ENCODE peak calls at places on chromosome 6, in eight cellular contexts. A is fibroblast of mammary gland, K is colonic mucosa, S is left ventricle myocardium inferior, H is HCT116, Q is breast epithelium, V is astrocyte of the cerebellum, I is tibial artery. F is an unnamed sample.

GRCh38 chr6:105849741-105850140 is 236.4 kb upstream of the PRDM1 start:
- DNase-seq in S (no peak), H (no peak), A (peak; percentile 47), Q (no peak), I (no peak), V (no peak), K (no peak), F (peak; percentile 15)

GRCh38 chr6:22025468-22026159 is 271.2 kb downstream of the PRL start:
- DNase-seq in A (peak; percentile 64), S (no peak), Q (no peak), K (no peak), I (no peak), V (peak; percentile 58), H (no peak), F (peak; percentile 60)

GRCh38 chr6:46704562-46704961 is 16.9 kb downstream of the TDRD6 start:
- DNase-seq in H (peak; percentile 44), S (no peak), V (peak; percentile 13), Q (no peak), K (no peak), I (no peak), A (peak; percentile 43), F (peak; percentile 5)

GRCh38 chr6:79949235-79949634 is 1.9 kb upstream of the ELOVL4 start:
- DNase-seq in I (no peak), K (peak; percentile 64), A (peak; percentile 79), V (peak; percentile 62), Q (no peak), H (peak; percentile 85), S (no peak), F (peak; percentile 72)

GRCh38 chr6:131060311-131060710 is 2.7 kb downstream of the EPB41L2 start:
- DNase-seq in I (no peak), A (peak; percentile 48), S (no peak), H (no peak), Q (no peak), K (no peak), V (peak; percentile 24), F (peak; percentile 69)

GRCh38 chr6:133341607-133342158 is 100.5 kb downstream of the EYA4 start:
- DNase-seq in A (no peak), I (no peak), V (peak; percentile 11), H (no peak), S (no peak), Q (no peak), K (no peak), F (peak; percentile 3)

GRCh38 chr6:47391675-47392074 is 82.0 kb upstream of the TNFRSF21 start:
- DNase-seq in A (no peak), Q (no peak), V (no peak), S (no peak), K (no peak), I (no peak), H (no peak), F (no peak)

GRCh38 chr6:80962382-80962781 is 790.1 kb downstream of the TENT5A start:
- DNase-seq in Q (no peak), S (no peak), H (no peak), I (no peak), K (no peak), A (no peak), V (no peak), F (no peak)

GRCh38 chr6:169073311-169073710 is 180.3 kb downstream of the THBS2 start:
- DNase-seq in Q (no peak), A (peak; percentile 54), I (no peak), S (no peak), V (peak; percentile 79), K (no peak), H (no peak), F (peak; percentile 97)

GRCh38 chr6:109690373-109690739 is 646 bp downstream of the AK9 start:
- DNase-seq in H (no peak), K (peak; percentile 84), Q (peak; percentile 55), S (peak; percentile 41), V (no peak), A (no peak), I (peak; percentile 74), F (no peak)

GRCh38 chr6:125307964-125308615 is 6.3 kb upstream of the HDDC2 start:
- DNase-seq in A (no peak), I (no peak), K (no peak), Q (no peak), S (no peak), H (no peak), V (no peak), F (no peak)

GRCh38 chr6:15628499-15629131 is 34.2 kb downstream of the DTNBP1 start:
- DNase-seq in S (no peak), V (peak; percentile 84), Q (no peak), A (peak; percentile 88), K (no peak), I (no peak), H (no peak), F (peak; percentile 69)

GRCh38 chr6:92589970-92590369 is 829.4 kb downstream of the EPHA7 start:
- DNase-seq in A (no peak), S (no peak), Q (no peak), V (no peak), K (no peak), I (no peak), H (no peak), F (peak; percentile 12)

GRCh38 chr6:11227698-11228097 is 4.8 kb downstream of the NEDD9 start:
- DNase-seq in A (no peak), S (no peak), H (no peak), K (no peak), Q (no peak), V (no peak), I (no peak), F (no peak)

GRCh38 chr6:32819729-32820128 is 2.9 kb upstream of the HLA-DOB start:
- DNase-seq in Q (no peak), K (no peak), H (peak; percentile 16), S (no peak), V (peak; percentile 27), I (no peak), A (peak; percentile 94), F (peak; percentile 83)

GRCh38 chr6:157762636-157763035 is 60.4 kb upstream of the SNX9 start:
- DNase-seq in I (no peak), V (no peak), A (peak; percentile 47), S (no peak), K (no peak), Q (no peak), H (no peak), F (no peak)

DNA sequence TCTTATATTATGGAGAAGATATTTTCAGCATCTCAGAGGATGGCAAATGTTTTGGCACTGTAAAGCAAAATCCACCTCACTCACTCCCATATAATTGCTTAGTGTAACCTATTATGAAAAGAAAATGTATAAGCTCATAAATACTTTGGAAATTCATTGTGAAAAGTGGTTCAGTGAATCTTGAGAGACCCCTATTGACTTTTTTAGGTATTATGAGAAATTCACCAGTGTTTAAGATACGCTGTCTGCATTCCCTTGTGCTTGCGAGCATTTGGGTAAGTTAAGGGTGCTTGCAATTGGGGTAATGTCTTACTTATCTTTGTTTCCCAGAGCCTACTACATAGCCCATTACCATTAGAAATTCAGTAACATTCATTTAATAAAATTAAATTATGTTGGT is 66.3 kb upstream of the BMP5 start:
- DNase-seq in Q (no peak), S (no peak), H (no peak), A (peak; percentile 28), K (no peak), V (no peak), I (no peak), F (no peak)
- TF ChIP-seq CTCF in Q (no peak), S (peak; percentile 27), H (peak; percentile 15), A (peak; percentile 38), K (no peak), V (peak; percentile 20), I (no peak), F (peak; percentile 13)

GRCh38 chr6:31356216-31356945 is 598 bp downstream of the HLA-B start:
- DNase-seq in K (peak; percentile 48), V (no peak), I (peak; percentile 79), A (no peak), S (peak; percentile 38), Q (no peak), H (no peak), F (peak; percentile 23)

GRCh38 chr6:31355540-31355988 is 1.4 kb downstream of the HLA-B start:
- DNase-seq in K (no peak), V (no peak), H (no peak), Q (no peak), A (no peak), S (no peak), I (no peak), F (no peak)

GRCh38 chr6:31353508-31353907 is 3.5 kb downstream of the HLA-B start:
- DNase-seq in H (no peak), V (no peak), A (no peak), Q (no peak), S (no peak), K (no peak), I (no peak), F (no peak)

GRCh38 chr6:31354248-31354647 is 2.7 kb downstream of the HLA-B start:
- DNase-seq in A (peak; percentile 5), Q (no peak), V (no peak), K (no peak), S (no peak), I (no peak), H (no peak), F (no peak)

GRCh38 chr6:31354788-31355539 is 2.0 kb downstream of the HLA-B start:
- DNase-seq in K (no peak), V (no peak), S (no peak), A (no peak), Q (no peak), H (no peak), I (no peak), F (no peak)
- H3K4me3 ChIP-seq in K (peak overlapping the region; percentile 52), V (no peak overlapping the region), S (peak overlapping the region; percentile 73), A (no peak overlapping the region), Q (peak overlapping the region; percentile 68), H (no peak overlapping the region), I (peak overlapping the region; percentile 77), F (peak overlapping the region; percentile 12)

DNA sequence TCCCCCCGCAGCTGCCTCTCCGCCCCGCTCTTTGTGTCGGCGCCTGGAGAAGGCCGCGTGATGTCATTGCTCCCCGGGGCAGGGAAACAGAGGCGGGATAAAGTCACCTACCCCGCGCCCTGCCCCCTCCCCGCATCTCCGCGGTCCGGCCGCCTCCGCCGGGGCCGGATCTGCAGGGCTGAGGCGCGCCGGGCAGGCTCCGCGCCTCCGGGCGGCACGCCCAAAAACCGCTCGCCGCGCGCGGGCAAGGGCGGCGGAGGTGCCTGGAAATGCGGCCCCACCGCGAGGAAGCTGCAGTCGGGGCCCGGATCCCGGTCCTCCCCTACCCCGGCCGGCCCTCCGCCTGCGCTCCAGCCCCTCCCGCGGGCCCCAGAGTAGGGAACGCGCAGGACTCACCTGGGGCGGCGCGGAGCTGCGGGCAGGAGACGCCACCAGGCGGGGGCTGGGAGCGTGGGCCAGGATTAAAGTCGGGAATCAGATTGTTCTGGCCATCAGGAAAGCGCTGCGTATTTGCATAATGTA is at the start of gene FAXC:
- DNase-seq in V (no peak), K (peak; percentile 47), I (peak; percentile 67), A (no peak), H (peak; percentile 16), Q (no peak), S (no peak), F (peak; percentile 3)
- TF ChIP-seq CTCF in V (peak; percentile 30), K (peak; percentile 16), I (peak; percentile 13), A (peak; percentile 1), H (peak; percentile 14), Q (no peak), S (no peak), F (no peak)

DNA sequence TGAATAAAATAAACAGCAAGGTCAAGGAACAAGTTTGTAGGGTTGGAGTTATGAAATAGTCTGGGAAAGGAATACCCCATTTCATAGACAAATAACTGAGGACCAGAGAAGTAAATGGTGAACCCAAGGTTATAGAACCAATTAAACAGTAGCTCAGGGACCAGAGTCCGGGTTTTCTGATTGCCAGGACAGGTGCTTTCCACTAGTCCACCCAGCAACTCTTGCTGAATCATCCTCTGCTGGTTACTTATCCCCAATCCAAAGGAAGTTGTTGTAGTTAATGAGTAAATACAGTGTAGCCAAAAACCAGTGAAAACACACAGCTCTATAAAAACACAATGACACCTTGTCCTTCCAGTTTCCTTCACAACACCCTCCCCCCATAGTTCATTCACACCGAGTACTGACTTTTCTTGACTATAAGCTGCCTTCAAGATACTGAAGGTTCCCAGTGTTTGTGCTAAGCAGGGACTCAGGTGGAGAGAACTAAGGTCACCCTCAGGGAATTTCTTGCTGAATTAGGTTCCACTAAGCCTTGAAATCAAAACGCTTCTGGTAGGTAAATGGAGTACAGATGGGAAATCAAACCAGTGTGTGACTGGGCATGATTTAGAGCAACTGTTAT is 717 bp upstream of the TINAG start:
- DNase-seq in K (peak; percentile 78), V (no peak), H (no peak), S (no peak), I (no peak), A (no peak), Q (no peak), F (no peak)
- H3K4me3 ChIP-seq in K (peak overlapping the region; percentile 33), V (no peak overlapping the region), H (no peak overlapping the region), S (no peak overlapping the region), I (no peak overlapping the region), A (no peak overlapping the region), Q (no peak overlapping the region), F (no peak overlapping the region)